ENCODE peak calls at places on chromosomes 6 and 20, in seven cellular contexts. Q is NB4; I is GM10248; B is neural crest cell; Z is CD8-positive, alpha-beta T cell; Y is heart left ventricle; H is thoracic aorta. X is an unnamed sample.

GRCh38 chr6:166670894-166671293 is 43.8 kb upstream of the RPS6KA2 start:
- DNase-seq in Q (no peak), H (no peak), Z (no peak), Y (no peak), B (no peak), I (no peak), X (no peak)

GRCh38 chr20:63547484-63548480 is at the start of gene SRMS:
- DNase-seq in Y (no peak), H (no peak), Z (no peak), Q (peak), B (no peak), I (no peak), X (no peak)

GRCh38 chr20:61875221-61875885 is 190.3 kb downstream of the TAF4 start:
- DNase-seq in I (no peak), B (peak), H (no peak), Y (no peak), Q (no peak), Z (no peak), X (no peak)

GRCh38 chr6:36862164-36862847 is 12.3 kb downstream of the PPIL1 start:
- DNase-seq in Q (no peak), Z (no peak), Y (no peak), I (no peak), B (no peak), H (no peak), X (no peak)

GRCh38 chr6:139545474-139546116 is 171.1 kb upstream of the CITED2 start:
- DNase-seq in B (no peak), H (no peak), Y (no peak), Q (no peak), I (no peak), Z (no peak), X (no peak)

GRCh38 chr20:41380551-41381262 is 14.1 kb upstream of the EMILIN3 start:
- DNase-seq in Z (no peak), Q (peak), H (no peak), Y (no peak), I (no peak), B (no peak), X (no peak)

GRCh38 chr6:122853259-122853995 is 64.4 kb downstream of the SMPDL3A start:
- DNase-seq in B (no peak), H (no peak), Y (no peak), I (peak), Q (no peak), Z (no peak), X (no peak)

GRCh38 chr6:140002406-140003022 is 628.1 kb upstream of the CITED2 start:
- DNase-seq in Z (no peak), H (no peak), I (no peak), Y (no peak), B (no peak), Q (no peak), X (peak)

GRCh38 chr6:6772751-6773150 is 184.2 kb downstream of the LY86 start:
- DNase-seq in I (no peak), Z (no peak), Q (no peak), H (no peak), B (no peak), Y (no peak), X (no peak)

GRCh38 chr6:54802775-54803631 is 43.6 kb upstream of the FAM83B start:
- DNase-seq in B (no peak), Z (no peak), Y (no peak), I (no peak), Q (no peak), H (no peak), X (peak)

GRCh38 chr20:63854766-63855362 is 6.4 kb upstream of the ABHD16B start:
- DNase-seq in H (no peak), I (no peak), Q (peak), Z (no peak), Y (peak), B (no peak), X (no peak)

GRCh38 chr6:7954477-7955200 is 44.1 kb upstream of the TXNDC5 start:
- DNase-seq in B (no peak), Y (no peak), Z (no peak), H (no peak), Q (peak), I (no peak), X (no peak)

GRCh38 chr20:50815162-50815989 is 20.5 kb downstream of the BCAS4 start:
- DNase-seq in Q (peak), Z (peak), H (no peak), B (no peak), I (peak), Y (no peak), X (no peak)

GRCh38 chr6:105042648-105043047 is 85.7 kb downstream of the LIN28B start:
- DNase-seq in I (no peak), Q (no peak), H (no peak), Y (no peak), B (no peak), Z (no peak), X (no peak)

GRCh38 chr6:138864343-138864890 is 68.5 kb downstream of the ECT2L start:
- DNase-seq in Q (no peak), Y (no peak), I (no peak), Z (no peak), B (no peak), H (no peak), X (no peak)

GRCh38 chr6:12845224-12846004 is 128.8 kb downstream of the PHACTR1 start:
- DNase-seq in Q (no peak), I (no peak), Y (no peak), H (no peak), B (no peak), Z (no peak), X (no peak)

GRCh38 chr6:38804368-38804767 is 89.3 kb downstream of the DNAH8 start:
- DNase-seq in Z (no peak), Y (no peak), B (no peak), I (no peak), Q (no peak), H (no peak), X (no peak)

GRCh38 chr6:11700118-11700718 is 78.4 kb downstream of the ADTRP start:
- DNase-seq in B (no peak), Z (no peak), H (no peak), Q (peak), I (peak), Y (no peak), X (peak)

GRCh38 chr20:23441850-23442313 is 2.4 kb downstream of the CSTL1 start:
- DNase-seq in H (no peak), Y (peak), Q (peak), I (peak), Z (peak), B (peak), X (peak)
- TF ChIP-seq CTCF in H (peak), Y (peak), Q (peak), I (peak), Z (peak), B (peak), X (peak)

GRCh38 chr6:2854394-2854982 is 12.8 kb upstream of the SERPINB1 start:
- DNase-seq in Q (peak), Y (peak), Z (no peak), I (no peak), H (no peak), B (no peak), X (no peak)

GRCh38 chr6:2852921-2853322 is 11.3 kb upstream of the SERPINB1 start:
- DNase-seq in Q (no peak), I (no peak), H (no peak), B (no peak), Y (no peak), Z (no peak), X (no peak)

GRCh38 chr6:2852514-2852855 is 10.8 kb upstream of the SERPINB1 start:
- DNase-seq in I (no peak), H (no peak), Z (no peak), Y (no peak), Q (no peak), B (no peak), X (no peak)

GRCh38 chr6:2855061-2855519 is 13.4 kb upstream of the SERPINB1 start:
- DNase-seq in Y (no peak), B (peak), Q (no peak), I (no peak), Z (no peak), H (no peak), X (no peak)

DNA sequence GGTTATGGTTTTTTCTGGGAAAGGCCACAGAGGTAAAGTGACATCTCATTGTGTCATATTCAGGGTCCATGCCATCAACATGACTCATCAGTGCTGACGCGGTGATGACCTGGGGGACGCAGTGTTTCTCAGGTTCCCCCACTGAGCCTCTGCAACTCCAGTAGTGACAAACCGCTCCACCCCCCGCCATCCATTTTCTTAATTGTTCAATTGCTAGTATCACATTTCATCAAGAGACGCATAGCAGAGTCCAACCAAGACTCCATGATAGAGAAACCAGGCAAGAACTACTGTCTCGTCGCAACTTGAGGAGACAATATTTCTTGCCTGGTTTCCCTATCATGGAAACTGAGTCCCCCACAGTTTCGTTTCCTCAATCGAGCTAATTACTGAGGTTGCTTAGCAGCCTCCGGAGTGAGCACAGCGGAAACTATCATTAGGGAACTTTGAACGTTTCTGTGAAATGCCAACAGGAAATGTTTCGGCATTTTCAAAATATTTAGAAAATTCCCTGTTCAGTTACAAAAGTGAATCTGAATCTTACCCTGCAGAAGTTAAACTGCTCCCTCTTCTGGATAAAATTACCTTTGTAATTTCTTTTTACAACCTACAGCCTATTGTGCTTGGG is 12.2 kb upstream of the SERPINB1 start:
- DNase-seq in Z (peak), I (peak), Y (no peak), H (no peak), Q (peak), B (no peak), X (peak)
- TF ChIP-seq CTCF in Z (peak), I (peak), Y (peak), H (peak), Q (no peak), B (peak), X (peak)

GRCh38 chr6:84119277-84119676 is 85.7 kb downstream of the MRAP2 start:
- DNase-seq in Z (no peak), H (no peak), I (no peak), Y (no peak), Q (no peak), B (no peak), X (no peak)
- TF ChIP-seq CTCF in Z (no peak), H (no peak), I (no peak), Y (no peak), Q (no peak), B (no peak), X (no peak)

DNA sequence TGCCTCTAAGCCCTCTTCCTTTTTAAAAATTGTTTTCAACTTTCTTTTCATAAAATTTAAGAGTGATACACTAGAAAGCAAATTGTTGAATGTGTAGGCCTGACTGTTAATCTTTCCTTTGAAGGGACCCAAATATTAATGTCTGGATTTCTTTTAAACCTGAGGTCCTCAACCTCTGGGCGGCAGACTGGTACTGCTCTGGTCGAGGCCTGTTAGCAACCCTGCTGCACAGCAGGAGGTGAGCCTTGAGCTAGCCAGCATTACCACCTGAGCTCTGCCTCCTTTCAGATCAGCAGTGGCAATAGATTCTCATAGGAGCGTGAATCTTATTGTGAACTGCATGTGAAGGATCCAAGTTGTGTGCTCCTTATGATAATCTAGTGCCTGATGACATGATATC is 191.2 kb downstream of the MANEA start:
- DNase-seq in I (no peak), B (no peak), Z (no peak), Y (no peak), Q (no peak), H (no peak), X (no peak)
- TF ChIP-seq CTCF in I (peak), B (no peak), Z (no peak), Y (no peak), Q (no peak), H (no peak), X (no peak)

DNA sequence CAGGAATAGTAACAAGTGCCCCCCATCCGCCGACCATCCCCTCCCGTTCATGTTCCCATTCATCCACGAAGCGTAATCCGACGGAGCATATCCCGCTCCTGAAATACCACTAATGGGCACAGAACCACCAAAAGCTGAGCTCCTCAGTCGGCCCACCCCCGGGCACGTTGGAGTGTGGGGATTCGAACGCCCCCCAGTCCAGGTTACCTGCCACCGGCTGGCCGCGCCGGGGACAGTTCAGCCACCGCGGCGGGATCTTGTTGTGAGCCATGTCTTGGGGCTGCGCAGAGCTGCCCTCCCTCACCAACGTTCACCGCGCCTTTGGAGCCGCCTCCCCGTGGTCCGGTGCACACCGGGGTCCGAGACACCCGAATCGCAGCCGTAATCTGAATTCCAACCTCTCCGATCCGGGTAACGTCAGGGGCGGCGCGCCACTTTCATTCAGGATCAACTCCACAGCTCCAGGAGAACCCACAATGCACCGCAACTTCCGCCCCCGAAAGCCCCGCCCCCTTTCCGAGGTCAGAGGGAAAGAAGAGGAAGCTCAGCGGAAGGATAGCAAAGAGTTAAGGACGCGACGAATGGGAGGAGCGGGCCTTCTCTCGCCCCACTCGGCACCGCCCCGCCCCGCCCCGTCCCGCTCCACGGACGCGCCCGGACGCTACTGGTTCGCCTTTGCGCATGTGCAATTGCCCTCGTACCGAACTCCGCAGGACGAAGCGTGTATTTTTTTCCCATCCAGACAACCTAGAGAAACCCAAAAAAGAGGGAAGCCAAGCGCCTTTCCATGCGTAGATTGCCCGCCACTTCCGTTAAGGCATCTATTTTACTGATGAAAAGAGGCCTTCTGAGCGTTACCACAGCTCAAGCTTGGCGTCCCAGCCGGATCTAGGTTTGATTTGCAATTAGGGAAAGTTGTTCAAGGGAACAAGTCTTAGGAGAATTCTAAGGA is at the start of gene RNGTT:
- DNase-seq in Q (peak), B (peak), I (peak), Y (peak), Z (peak), H (peak), X (peak)
- TF ChIP-seq CTCF in Q (no peak), B (no peak), I (no peak), Y (no peak), Z (no peak), H (no peak), X (no peak)

GRCh38 chr20:58486207-58486606 is 29.0 kb downstream of the APCDD1L start:
- DNase-seq in B (no peak), Y (no peak), Q (no peak), H (no peak), I (no peak), Z (no peak), X (no peak)
- TF ChIP-seq CTCF in B (no peak), Y (no peak), Q (no peak), H (no peak), I (no peak), Z (no peak), X (no peak)

GRCh38 chr6:84752118-84752850 is 12.1 kb downstream of the TBX18 start:
- DNase-seq in Q (no peak), Z (no peak), I (no peak), Y (no peak), H (no peak), B (no peak), X (no peak)
- TF ChIP-seq CTCF in Q (no peak), Z (no peak), I (no peak), Y (no peak), H (peak), B (no peak), X (no peak)

X was measured in AG09319.